ENCODE peak calls at places on chromosomes 1 and 21, in seven cellular contexts. J is K562, E is GM12891, K is HepG2, U is SK-N-SH, V is GM12878, L is H1. I is an unnamed sample.

GRCh38 chr1:103107696-103108524 is at the start of gene COL11A1:
- DNase-seq in U (peak), J (no peak), E (no peak), K (no peak), V (no peak), L (no peak), I (no peak)

GRCh38 chr21:40635336-40635735 is 211.6 kb downstream of the DSCAM start:
- DNase-seq in E (no peak), K (no peak), V (no peak), J (no peak), U (no peak), L (no peak), I (no peak)

GRCh38 chr1:103254691-103255090 is 146.4 kb upstream of the COL11A1 start:
- DNase-seq in J (no peak), V (no peak), E (no peak), U (no peak), L (no peak), K (no peak), I (no peak)

GRCh38 chr1:159509440-159510222 is 26.2 kb downstream of the OR10J5 start:
- DNase-seq in U (no peak), E (no peak), K (no peak), V (no peak), L (no peak), J (no peak), I (no peak)

GRCh38 chr1:109649380-109649987 is 6.4 kb upstream of the GSTM4 start:
- DNase-seq in E (no peak), V (no peak), J (peak), U (peak), K (no peak), L (no peak), I (no peak)

GRCh38 chr1:174013864-174014418 is 8.2 kb downstream of the RC3H1 start:
- DNase-seq in K (peak), J (no peak), E (no peak), V (no peak), L (no peak), U (no peak), I (no peak)

GRCh38 chr1:56817716-56818463 is 1.3 kb downstream of the FYB2 start:
- DNase-seq in U (peak), J (no peak), L (no peak), K (peak), V (no peak), E (no peak), I (no peak)

GRCh38 chr1:201681375-201681774 is 142.4 kb downstream of the NAV1 start:
- DNase-seq in E (no peak), J (no peak), K (no peak), U (no peak), L (no peak), V (no peak), I (no peak)

GRCh38 chr1:26391450-26391849 is 18.9 kb upstream of the ZNF683 start:
- DNase-seq in K (peak), J (peak), E (no peak), V (no peak), L (no peak), U (peak), I (no peak)

GRCh38 chr1:107877092-107877491 is 87.9 kb downstream of the VAV3 start:
- DNase-seq in U (no peak), E (no peak), K (no peak), L (no peak), V (no peak), J (no peak), I (no peak)

GRCh38 chr1:154961497-154962237 is at the start of gene PYGO2:
- DNase-seq in K (peak), U (peak), V (no peak), E (peak), L (no peak), J (peak), I (peak)

GRCh38 chr1:94982403-94982802 is 55.5 kb upstream of the CNN3 start:
- DNase-seq in V (no peak), E (no peak), U (no peak), L (no peak), K (no peak), J (no peak), I (no peak)

GRCh38 chr1:17097787-17098186 is 21.5 kb downstream of the PADI2 start:
- DNase-seq in U (no peak), K (no peak), L (no peak), V (no peak), J (no peak), E (no peak), I (no peak)

GRCh38 chr1:226520640-226521355 is 27.8 kb upstream of the STUM start:
- DNase-seq in L (no peak), V (no peak), E (no peak), U (no peak), K (no peak), J (no peak), I (no peak)

GRCh38 chr1:39969048-39969447 is 14.1 kb downstream of the MFSD2A start:
- DNase-seq in J (no peak), K (no peak), E (no peak), L (no peak), U (no peak), V (no peak), I (no peak)

GRCh38 chr1:224720216-224720615 is 104.1 kb downstream of the CNIH3 start:
- DNase-seq in K (no peak), J (no peak), E (no peak), U (no peak), L (no peak), V (no peak), I (no peak)

GRCh38 chr1:168333562-168334256 is 53.0 kb downstream of the TBX19 start:
- DNase-seq in V (no peak), J (no peak), K (no peak), U (no peak), L (no peak), E (no peak), I (no peak)

GRCh38 chr1:227317541-227318002 is 720 bp downstream of the CDC42BPA start:
- DNase-seq in K (peak), V (no peak), L (peak), J (peak), E (peak), U (peak), I (no peak)

GRCh38 chr21:42171091-42172053 is 47.6 kb upstream of the ABCG1 start:
- DNase-seq in L (no peak), U (no peak), J (no peak), E (no peak), K (no peak), V (no peak), I (no peak)

GRCh38 chr1:99662581-99663208 is 16.8 kb downstream of the PALMD start:
- DNase-seq in L (no peak), V (no peak), K (no peak), U (no peak), J (no peak), E (no peak), I (no peak)

GRCh38 chr1:12540580-12541273 is 77.3 kb downstream of the DHRS3 start:
- DNase-seq in U (no peak), V (no peak), J (no peak), E (no peak), K (no peak), L (no peak), I (no peak)

GRCh38 chr1:12541274-12542137 is 76.5 kb downstream of the DHRS3 start:
- DNase-seq in E (no peak), U (no peak), V (no peak), L (no peak), K (no peak), J (peak), I (no peak)

GRCh38 chr1:12537906-12538461 is 80.0 kb downstream of the DHRS3 start:
- DNase-seq in K (no peak), E (no peak), J (no peak), V (no peak), L (no peak), U (no peak), I (no peak)

GRCh38 chr1:12539320-12539704 is 78.7 kb downstream of the DHRS3 start:
- DNase-seq in U (no peak), V (no peak), L (no peak), J (no peak), E (no peak), K (no peak), I (no peak)

GRCh38 chr1:12539705-12540579 is 78.1 kb downstream of the DHRS3 start:
- DNase-seq in K (peak), V (no peak), J (no peak), U (no peak), L (no peak), E (no peak), I (no peak)
- TF ChIP-seq TAF1 in K (no peak), V (no peak), J (no peak), U (no peak), L (no peak), E (no peak), I (no peak)

DNA sequence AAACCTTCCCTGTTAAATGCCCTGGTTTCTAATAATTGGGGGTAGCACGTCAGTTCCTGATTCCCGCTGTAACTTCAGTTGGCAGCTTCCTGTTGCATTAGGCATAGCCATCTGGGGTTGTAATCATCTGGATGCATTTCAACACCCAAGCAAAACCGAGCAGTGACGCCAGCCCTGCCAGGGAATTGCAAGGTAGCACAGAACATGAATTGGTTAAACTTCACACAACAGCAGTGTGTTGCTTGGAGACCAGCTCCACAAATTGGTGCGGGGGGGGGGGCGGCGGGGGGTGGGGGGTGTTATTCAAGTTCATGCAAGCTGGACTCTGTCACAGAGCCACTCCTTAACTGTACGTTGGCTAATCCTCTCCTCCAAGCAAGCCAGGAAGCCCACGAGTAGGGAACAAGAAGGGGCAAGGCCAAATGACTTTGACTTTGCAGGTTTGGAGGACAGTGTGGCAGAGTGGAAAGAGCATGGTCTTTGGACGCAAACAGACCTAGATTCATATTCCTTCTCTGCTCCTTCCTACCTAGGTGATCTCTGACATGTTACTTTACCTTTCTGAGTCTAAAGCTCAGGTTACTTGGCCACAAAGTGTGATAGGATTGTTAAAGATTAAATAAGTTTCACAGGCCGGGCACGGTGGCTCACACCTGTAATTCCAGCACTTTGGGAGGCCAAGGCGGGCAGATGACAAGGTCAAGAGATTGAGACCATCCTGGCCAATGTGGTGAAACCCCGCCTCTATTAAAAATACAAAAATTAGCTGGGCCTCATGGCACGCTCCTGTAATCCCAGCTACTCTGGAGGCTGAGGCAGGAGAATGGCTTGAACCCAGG is 4.7 kb downstream of the LAX1 start:
- DNase-seq in L (no peak), V (no peak), J (peak), U (peak), E (no peak), K (peak), I (no peak)
- TF ChIP-seq POLR2AphosphoS5 in L (no peak), V (no peak), J (no peak), U (no peak), E (no peak), K (no peak), I (no peak)

GRCh38 chr1:96308314-96308713 is 413.3 kb upstream of the PTBP2 start:
- DNase-seq in J (no peak), E (no peak), L (no peak), U (no peak), V (no peak), K (no peak), I (no peak)

GRCh38 chr1:96306809-96307208 is 414.8 kb upstream of the PTBP2 start:
- DNase-seq in J (no peak), V (no peak), L (no peak), K (no peak), U (no peak), E (no peak), I (no peak)

GRCh38 chr1:96313216-96313615 is 408.4 kb upstream of the PTBP2 start:
- DNase-seq in L (no peak), E (no peak), U (no peak), J (no peak), K (no peak), V (no peak), I (no peak)

DNA sequence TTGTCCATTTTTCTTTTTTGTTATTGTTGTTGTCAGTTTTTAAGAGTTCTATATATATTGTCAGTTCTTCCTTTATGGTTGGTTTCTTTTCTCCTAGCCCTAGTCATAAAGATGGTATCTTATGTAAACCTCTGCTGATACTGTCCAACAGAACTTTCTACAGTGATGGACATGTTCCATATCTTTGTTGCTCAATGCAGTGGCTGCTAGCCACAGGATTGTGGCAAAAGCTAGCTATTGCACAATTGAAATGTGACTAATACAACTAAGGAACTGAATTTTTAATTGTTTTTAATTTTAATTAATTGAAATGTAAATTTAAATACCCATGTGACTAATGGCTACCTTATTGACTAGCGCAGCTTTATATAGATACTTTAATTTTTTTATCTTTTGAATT is 411.8 kb upstream of the PTBP2 start:
- DNase-seq in E (no peak), J (no peak), K (no peak), L (no peak), V (no peak), U (no peak), I (no peak)
- TF ChIP-seq TAF1 in E (no peak), J (no peak), K (no peak), L (no peak), V (no peak), U (no peak), I (no peak)

GRCh38 chr1:67897270-67897949 is 64.1 kb upstream of the GNG12 start:
- DNase-seq in J (no peak), U (no peak), K (no peak), E (no peak), L (no peak), V (no peak), I (no peak)
- TF ChIP-seq POLR2AphosphoS5 in J (no peak), U (no peak), K (no peak), E (no peak), L (no peak), V (no peak), I (no peak)

GRCh38 chr1:93635614-93636543 is 45.8 kb downstream of the BCAR3 start:
- DNase-seq in K (no peak), E (no peak), U (no peak), V (no peak), L (peak), J (no peak), I (no peak)
- TF ChIP-seq TAF1 in K (no peak), E (no peak), U (no peak), V (no peak), L (peak), J (no peak), I (no peak)

DNA sequence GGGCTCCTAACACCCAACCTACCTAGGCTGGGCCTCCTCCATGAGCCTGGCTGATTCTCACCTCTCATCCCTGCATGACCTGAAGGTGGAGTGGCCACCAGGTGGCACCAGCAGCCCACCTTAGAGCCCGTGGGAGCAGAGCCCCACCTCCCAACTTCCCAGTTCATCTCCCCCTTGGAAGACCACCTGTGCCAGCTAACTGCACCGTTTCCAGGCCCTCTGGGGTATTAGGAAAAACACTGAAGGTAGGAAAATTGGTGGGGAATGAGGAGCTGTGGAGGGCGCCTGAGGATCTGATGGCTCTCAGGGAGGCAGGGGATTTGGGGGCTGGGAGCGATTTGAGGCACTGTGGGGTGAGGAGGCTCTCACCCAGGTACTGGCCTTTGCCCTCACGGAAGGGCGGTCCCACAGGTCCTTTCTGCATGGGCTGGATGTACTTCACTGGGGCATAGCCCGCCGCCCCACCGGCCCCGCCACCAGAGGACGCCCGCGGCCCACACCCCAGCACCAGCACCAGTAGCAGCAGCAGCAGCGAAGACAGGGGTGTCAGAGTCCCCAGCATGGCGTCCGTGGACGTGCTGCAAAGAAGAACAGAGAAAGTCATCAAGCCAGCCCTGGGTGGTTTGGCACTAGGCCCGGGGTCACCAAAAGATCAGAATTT is 11.1 kb downstream of the ADPRS start:
- DNase-seq in L (peak), J (peak), V (no peak), U (peak), K (peak), E (peak), I (peak)
- TF ChIP-seq POLR2AphosphoS5 in L (no peak), J (no peak), V (no peak), U (no peak), K (no peak), E (no peak), I (no peak)

I was measured in GM12892.